ENCODE peak calls at places on chromosomes 12 and 14, in four cellular contexts. A is adrenal gland, V is body of pancreas, K is GM23338. Z is an unnamed sample.

GRCh38 chr14:38554046-38554445 is 298.2 kb upstream of the CLEC14A start:
- DNase-seq in A (no peak), V (no peak), K (no peak), Z (no peak)

GRCh38 chr14:93914278-93914677 is 12.9 kb upstream of the FAM181A start:
- DNase-seq in A (no peak), V (no peak), K (no peak), Z (no peak)

GRCh38 chr12:102548543-102548942 is 68.2 kb upstream of the IGF1 start:
- DNase-seq in A (peak; percentile 34), V (peak; percentile 22), K (no peak), Z (no peak)

GRCh38 chr14:73393375-73393774 is 65.0 kb downstream of the NUMB start:
- DNase-seq in A (no peak), V (no peak), K (no peak), Z (no peak)

GRCh38 chr12:6957741-6958608 is 6.8 kb downstream of the PTPN6 start:
- DNase-seq in A (peak; percentile 13), V (no peak), K (no peak), Z (no peak)

GRCh38 chr12:77402726-77403125 is 337.4 kb upstream of the E2F7 start:
- DNase-seq in A (no peak), V (no peak), K (no peak), Z (no peak)

GRCh38 chr12:105083551-105084105 is 630 bp downstream of the ALDH1L2 start:
- DNase-seq in A (peak; percentile 41), V (peak; percentile 70), K (peak; percentile 37), Z (peak; percentile 84)

GRCh38 chr12:56581418-56582145 is 48.5 kb downstream of the BAZ2A start:
- DNase-seq in A (no peak), V (no peak), K (no peak), Z (no peak)

GRCh38 chr14:91164676-91165075 is 50.8 kb downstream of the DGLUCY start:
- DNase-seq in A (peak; percentile 90), V (peak; percentile 83), K (no peak), Z (no peak)

GRCh38 chr14:99674064-99674650 is 9.9 kb upstream of the CYP46A1 start:
- DNase-seq in A (no peak), V (no peak), K (no peak), Z (no peak)

GRCh38 chr14:69316449-69317391 is 56.8 kb downstream of the GALNT16 start:
- DNase-seq in A (peak; percentile 35), V (no peak), K (no peak), Z (peak; percentile 86)

GRCh38 chr12:79934309-79935020 is 432 bp downstream of the PPP1R12A start:
- DNase-seq in A (peak; percentile 52), V (no peak), K (peak; percentile 74), Z (peak; percentile 84)

GRCh38 chr12:50205648-50206047 is 38.5 kb upstream of the CERS5 start:
- DNase-seq in A (no peak), V (no peak), K (no peak), Z (no peak)

GRCh38 chr12:59823535-59823934 is 227.7 kb downstream of the SLC16A7 start:
- DNase-seq in A (no peak), V (no peak), K (no peak), Z (no peak)

GRCh38 chr12:122996188-122996601 is 15.7 kb downstream of the ARL6IP4 start:
- DNase-seq in A (no peak), V (no peak), K (no peak), Z (no peak)

GRCh38 chr12:113766133-113766879 is 199.8 kb downstream of the RBM19 start:
- DNase-seq in A (no peak), V (no peak), K (peak; percentile 64), Z (no peak)

GRCh38 chr12:18267427-18267826 is 6.1 kb downstream of the PIK3C2G start:
- DNase-seq in A (no peak), V (no peak), K (no peak), Z (no peak)

GRCh38 chr14:106831322-106831720 is 1304.9 kb downstream of the TMEM121 start:
- DNase-seq in A (no peak), V (no peak), K (peak; percentile 31), Z (no peak)

GRCh38 chr12:62834971-62835547 is 99.9 kb downstream of the PPM1H start:
- DNase-seq in A (peak; percentile 38), V (no peak), K (no peak), Z (no peak)

GRCh38 chr14:50003213-50004021 is 110.5 kb downstream of the ARF6 start:
- DNase-seq in A (peak; percentile 84), V (peak; percentile 65), K (peak; percentile 72), Z (peak; percentile 89)

GRCh38 chr12:111298583-111299436 is 70.1 kb downstream of the PHETA1 start:
- DNase-seq in A (peak; percentile 52), V (peak; percentile 48), K (peak; percentile 91), Z (no peak)

GRCh38 chr12:2251485-2252179 is 198.8 kb downstream of the CACNA1C start:
- DNase-seq in A (no peak), V (no peak), K (peak; percentile 44), Z (no peak)

GRCh38 chr12:74227846-74228545 is 309.6 kb upstream of the ATXN7L3B start:
- DNase-seq in A (peak; percentile 14), V (no peak), K (no peak), Z (no peak)

GRCh38 chr14:87745507-87746118 is 247.4 kb downstream of the GALC start:
- DNase-seq in A (peak; percentile 42), V (peak; percentile 25), K (peak; percentile 79), Z (no peak)

GRCh38 chr14:70793637-70794036 is 15.7 kb downstream of the MAP3K9 start:
- DNase-seq in A (no peak), V (no peak), K (no peak), Z (no peak)

GRCh38 chr14:55361190-55361589 is 50.4 kb downstream of the ATG14 start:
- DNase-seq in A (no peak), V (no peak), K (no peak), Z (no peak)

GRCh38 chr12:6538420-6539275 is 4.3 kb downstream of the GAPDH start:
- DNase-seq in A (no peak), V (no peak), K (peak; percentile 49), Z (no peak)

GRCh38 chr12:21942377-21942703 is 1.1 kb upstream of the ABCC9 start:
- DNase-seq in A (no peak), V (no peak), K (no peak), Z (no peak)

GRCh38 chr12:21941522-21942376 is 523 bp upstream of the ABCC9 start:
- DNase-seq in A (peak; percentile 51), V (peak; percentile 65), K (peak; percentile 81), Z (peak; percentile 80)

GRCh38 chr12:21939435-21939834 is 1.8 kb downstream of the ABCC9 start:
- DNase-seq in A (no peak), V (no peak), K (peak; percentile 30), Z (no peak)

GRCh38 chr12:21940549-21940948 is 677 bp downstream of the ABCC9 start:
- DNase-seq in A (no peak), V (no peak), K (peak; percentile 36), Z (no peak)

DNA sequence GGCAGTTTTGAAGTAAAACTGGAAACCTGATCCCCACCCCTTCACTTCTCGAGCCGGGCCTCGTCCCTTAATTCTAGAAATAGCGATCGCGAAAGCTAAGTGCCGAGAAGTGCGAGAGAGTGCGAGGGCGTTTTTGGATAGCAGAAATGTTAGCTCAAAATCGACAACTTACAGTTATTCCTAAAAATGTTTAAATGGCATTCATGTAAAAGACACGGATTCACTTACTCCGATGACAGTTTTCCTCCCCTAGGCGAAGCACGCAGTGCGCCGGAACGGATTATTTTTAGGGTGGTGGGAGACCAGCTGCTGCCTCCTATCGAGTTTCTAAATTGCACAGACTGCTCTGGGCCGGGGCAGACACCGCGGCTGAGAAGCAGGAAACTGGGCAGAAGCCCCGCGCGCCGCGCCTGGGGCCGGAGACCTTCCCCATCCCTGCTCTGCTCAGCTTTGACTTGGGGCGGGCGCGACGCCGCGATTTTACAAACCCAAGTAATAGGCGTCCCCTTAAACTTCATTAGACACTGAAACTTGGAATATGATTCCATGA is at the start of gene ABCC9:
- DNase-seq in A (peak; percentile 52), V (peak; percentile 61), K (peak; percentile 63), Z (no peak)
- H3K4me3 ChIP-seq in A (no peak within 1 kb of the TSS), V (peak within 1 kb of the TSS; percentile 27), K (peak within 1 kb of the TSS; percentile 70), Z (peak within 1 kb of the TSS; percentile 77)

GRCh38 chr14:103726474-103726873 is 10.9 kb downstream of the ZFYVE21 start:
- DNase-seq in A (no peak), V (no peak), K (no peak), Z (no peak)
- H3K27ac ChIP-seq in A (no peak overlapping the region), V (no peak overlapping the region), K (no peak overlapping the region), Z (peak overlapping the region; percentile 86)

DNA sequence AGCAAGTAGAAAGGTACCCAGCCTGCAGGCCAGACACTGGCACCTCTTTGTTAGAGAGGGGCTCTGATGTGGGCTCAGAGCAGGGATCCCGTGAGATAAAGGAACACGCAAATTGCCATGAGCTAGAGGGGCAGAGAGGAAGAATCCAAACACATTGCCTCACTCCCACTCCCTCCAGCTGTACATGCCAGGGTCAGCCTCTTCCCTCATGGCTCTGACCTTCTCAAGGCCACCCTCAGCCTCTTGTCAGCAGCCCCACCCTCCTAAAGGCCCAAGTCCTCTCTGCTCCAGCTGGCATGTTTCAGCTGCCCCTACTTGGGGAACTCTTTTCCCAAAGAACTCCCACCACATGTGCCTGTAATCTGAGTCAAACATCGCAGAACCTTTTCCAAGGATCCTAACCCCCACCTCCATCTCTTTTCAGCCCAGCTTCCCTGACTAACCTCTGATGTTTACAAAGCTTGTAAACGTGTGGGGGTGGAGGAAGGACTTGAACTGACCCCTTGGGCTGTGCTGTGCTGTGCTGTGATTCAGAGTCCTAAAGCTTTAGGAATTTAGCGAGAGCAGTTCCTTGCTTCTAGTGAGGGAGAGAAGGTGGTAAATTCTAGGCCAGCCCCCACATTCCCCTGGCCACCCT is 7.4 kb upstream of the CACNB3 start:
- DNase-seq in A (no peak), V (no peak), K (no peak), Z (no peak)
- H3K4me3 ChIP-seq in A (no peak overlapping the region), V (no peak overlapping the region), K (no peak overlapping the region), Z (no peak overlapping the region)

GRCh38 chr12:13042666-13043230 is 1.4 kb upstream of the FAM234B start:
- DNase-seq in A (no peak), V (no peak), K (no peak), Z (no peak)

GRCh38 chr12:13045816-13046215 is 1.6 kb downstream of the FAM234B start:
- DNase-seq in A (no peak), V (no peak), K (no peak), Z (no peak)

GRCh38 chr12:13044859-13045384 is 741 bp downstream of the FAM234B start:
- DNase-seq in A (no peak), V (no peak), K (no peak), Z (no peak)

GRCh38 chr12:13046914-13047472 is 2.8 kb downstream of the FAM234B start:
- DNase-seq in A (no peak), V (no peak), K (no peak), Z (no peak)

DNA sequence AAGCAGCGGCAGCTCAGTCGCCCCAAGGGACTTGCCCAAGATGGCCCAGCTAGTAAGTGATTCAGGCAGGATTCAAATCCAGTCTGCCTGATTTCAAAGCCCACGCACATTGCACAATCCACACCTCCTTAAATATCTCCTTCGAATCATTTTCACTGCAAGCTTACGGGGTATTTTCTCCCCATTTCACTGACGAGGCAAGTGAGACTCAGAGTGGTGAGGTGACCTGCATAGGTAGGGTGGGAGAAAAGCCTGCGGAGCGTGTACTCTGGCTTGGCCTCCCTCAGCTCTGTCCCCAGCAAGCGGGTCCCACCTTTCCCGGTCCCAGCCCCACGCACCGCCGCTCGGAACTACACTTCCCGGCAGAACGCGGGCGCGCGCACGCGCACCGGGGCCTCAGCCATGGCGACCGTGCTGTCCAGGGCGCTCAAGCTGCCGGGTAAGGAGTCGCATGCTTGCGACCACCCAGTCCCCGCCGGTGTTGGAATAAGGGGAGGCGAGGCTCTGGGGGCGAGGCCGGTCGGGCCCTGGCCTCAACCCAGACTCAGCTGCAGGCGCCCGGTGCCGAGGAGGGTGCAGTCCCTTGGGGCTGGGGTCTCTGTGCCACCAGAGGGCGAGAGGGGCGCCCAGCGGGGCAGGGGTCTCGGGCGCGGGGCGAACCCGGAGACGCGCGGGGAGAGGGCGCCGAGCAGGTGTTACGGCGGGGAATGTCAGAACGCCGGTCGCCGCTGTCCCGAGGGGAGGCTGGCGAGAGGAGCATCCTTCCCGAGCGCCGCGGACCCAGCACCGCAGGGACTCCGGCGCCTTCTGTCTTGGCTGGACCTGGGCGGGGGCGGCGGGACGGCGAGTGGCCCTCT is at the start of gene FAM234B:
- DNase-seq in A (peak; percentile 55), V (peak; percentile 78), K (peak; percentile 84), Z (peak; percentile 81)
- H3K27ac ChIP-seq in A (no peak within 1 kb of the TSS), V (no peak within 1 kb of the TSS), K (no peak within 1 kb of the TSS), Z (no peak within 1 kb of the TSS)